ENCODE peak calls at places on chromosomes 1 and 21, in eight cellular contexts. J, X, L, V, Z, P, Q and C are unnamed samples. For H3K4me1, the result is how much of the 10 kb centered on the place peaks cover.

GRCh38 chr1:206754011-206754410 is 16.6 kb upstream of the IL19 start:
- DNase-seq in J (no peak), X (no peak), L (no peak), V (no peak), Z (no peak), P (no peak), Q (no peak), C (no peak)

GRCh38 chr1:41666991-41667631 is 182.6 kb upstream of the EDN2 start:
- DNase-seq in J (no peak), X (no peak), L (peak), V (no peak), Z (no peak), P (no peak), Q (peak), C (peak)

GRCh38 chr1:213327318-213327667 is 276.3 kb downstream of the RPS6KC1 start:
- DNase-seq in J (no peak), X (peak), L (no peak), V (peak), Z (peak), P (peak), Q (no peak), C (peak)

GRCh38 chr1:8378202-8378601 is 60.3 kb downstream of the SLC45A1 start:
- DNase-seq in J (no peak), X (peak), L (no peak), V (peak), Z (no peak), P (no peak), Q (no peak), C (no peak)

GRCh38 chr1:154962238-154962678 is 676 bp upstream of the PYGO2 start:
- DNase-seq in J (no peak), X (no peak), L (peak), V (no peak), Z (no peak), P (no peak), Q (peak), C (peak)

GRCh38 chr1:230123280-230124186 is 56.5 kb downstream of the GALNT2 start:
- DNase-seq in J (no peak), X (no peak), L (no peak), V (no peak), Z (no peak), P (no peak), Q (no peak), C (no peak)

GRCh38 chr1:108719253-108719652 is 6.5 kb downstream of the FNDC7 start:
- DNase-seq in J (no peak), X (no peak), L (no peak), V (no peak), Z (no peak), P (no peak), Q (no peak), C (no peak)

GRCh38 chr1:114428083-114428754 is 82.8 kb downstream of the TRIM33 start:
- DNase-seq in J (no peak), X (no peak), L (no peak), V (no peak), Z (no peak), P (no peak), Q (no peak), C (no peak)

GRCh38 chr21:36948686-36949085 is 17.8 kb downstream of the HLCS start:
- DNase-seq in J (no peak), X (no peak), L (no peak), V (no peak), Z (no peak), P (no peak), Q (no peak), C (no peak)

GRCh38 chr1:222798111-222798510 is 16.7 kb upstream of the DISP1 start:
- DNase-seq in J (no peak), X (no peak), L (no peak), V (no peak), Z (no peak), P (no peak), Q (no peak), C (no peak)

GRCh38 chr1:24117722-24118409 is 5.9 kb upstream of the MYOM3 start:
- DNase-seq in J (no peak), X (no peak), L (no peak), V (no peak), Z (no peak), P (no peak), Q (peak), C (peak)

GRCh38 chr1:92583821-92584760 is 97.4 kb upstream of the GFI1 start:
- DNase-seq in J (no peak), X (no peak), L (no peak), V (no peak), Z (no peak), P (no peak), Q (no peak), C (no peak)

GRCh38 chr21:34983680-34984086 is 65.4 kb downstream of the RUNX1 start:
- DNase-seq in J (no peak), X (no peak), L (no peak), V (no peak), Z (no peak), P (no peak), Q (no peak), C (no peak)

GRCh38 chr1:151523331-151523730 is 12.1 kb downstream of the CGN start:
- DNase-seq in J (no peak), X (no peak), L (no peak), V (no peak), Z (no peak), P (no peak), Q (no peak), C (no peak)

GRCh38 chr1:23369335-23370013 is at the start of gene ZNF436:
- DNase-seq in J (no peak), X (peak), L (peak), V (peak), Z (peak), P (peak), Q (peak), C (peak)

GRCh38 chr1:39758556-39759435 is 12.4 kb downstream of the OXCT2 start:
- DNase-seq in J (no peak), X (no peak), L (no peak), V (no peak), Z (no peak), P (no peak), Q (peak), C (no peak)

GRCh38 chr1:214009613-214010550 is 22.1 kb downstream of the PROX1 start:
- DNase-seq in J (peak), X (no peak), L (no peak), V (no peak), Z (no peak), P (no peak), Q (no peak), C (no peak)

GRCh38 chr1:205630241-205630640 is 1.6 kb downstream of the ELK4 start:
- DNase-seq in J (no peak), X (no peak), L (no peak), V (no peak), Z (no peak), P (no peak), Q (no peak), C (no peak)

GRCh38 chr1:228338521-228339051 is 68.0 kb downstream of the TRIM11 start:
- DNase-seq in J (no peak), X (peak), L (no peak), V (no peak), Z (no peak), P (peak), Q (peak), C (no peak)

GRCh38 chr1:63674238-63674864 is 81.1 kb downstream of the PGM1 start:
- DNase-seq in J (peak), X (peak), L (peak), V (peak), Z (peak), P (peak), Q (peak), C (peak)

GRCh38 chr1:53619811-53620619 is 118.9 kb downstream of the GLIS1 start:
- DNase-seq in J (no peak), X (peak), L (no peak), V (no peak), Z (no peak), P (no peak), Q (peak), C (no peak)

GRCh38 chr1:183276386-183276785 is 90.3 kb downstream of the LAMC2 start:
- DNase-seq in J (no peak), X (no peak), L (no peak), V (no peak), Z (no peak), P (no peak), Q (no peak), C (no peak)

GRCh38 chr1:55970711-55971110 is 608.7 kb downstream of the PLPP3 start:
- DNase-seq in J (no peak), X (no peak), L (no peak), V (no peak), Z (no peak), P (no peak), Q (no peak), C (no peak)

GRCh38 chr1:15246960-15247614 is at the start of gene FHAD1:
- DNase-seq in J (peak), X (no peak), L (peak), V (no peak), Z (peak), P (peak), Q (peak), C (peak)

GRCh38 chr1:162982364-162982763 is 86.8 kb upstream of the RGS4 start:
- DNase-seq in J (no peak), X (no peak), L (no peak), V (no peak), Z (no peak), P (no peak), Q (no peak), C (no peak)

GRCh38 chr1:69638673-69639072 is 71.0 kb downstream of the LRRC7 start:
- DNase-seq in J (no peak), X (no peak), L (no peak), V (no peak), Z (no peak), P (no peak), Q (no peak), C (no peak)

GRCh38 chr21:34017127-34017961 is 56.0 kb upstream of the MRPS6 start:
- DNase-seq in J (no peak), X (no peak), L (no peak), V (no peak), Z (no peak), P (no peak), Q (no peak), C (no peak)

GRCh38 chr1:100767176-100767876 is 47.8 kb downstream of the VCAM1 start:
- DNase-seq in J (no peak), X (no peak), L (no peak), V (no peak), Z (no peak), P (no peak), Q (no peak), C (no peak)

GRCh38 chr1:25913166-25913565 is 6.9 kb upstream of the STMN1 start:
- DNase-seq in J (no peak), X (no peak), L (no peak), V (no peak), Z (no peak), P (no peak), Q (no peak), C (no peak)

DNA sequence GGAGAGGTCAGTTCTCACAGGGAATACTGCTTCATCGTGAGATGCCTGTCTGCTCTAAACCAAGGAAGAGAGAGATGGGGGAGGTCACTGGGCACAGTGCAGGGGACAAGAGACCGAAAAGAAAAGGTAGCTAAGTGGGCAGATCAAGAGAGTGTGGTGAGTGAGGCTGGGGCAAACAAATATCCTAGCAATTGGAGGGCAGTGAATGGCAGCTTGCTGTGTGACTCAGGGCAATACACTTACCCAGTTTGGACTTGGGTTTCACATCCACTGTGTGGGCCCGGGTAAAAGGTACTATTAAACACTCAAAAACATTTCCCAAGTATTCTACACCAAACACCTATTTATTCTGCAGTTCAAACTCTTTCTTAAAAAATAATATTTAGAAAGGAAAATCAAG is 10.2 kb downstream of the PLXNA2 start:
- DNase-seq in J (no peak), X (no peak), L (no peak), V (no peak), Z (no peak), P (no peak), Q (no peak), C (no peak)
- H3K4me3 ChIP-seq in J (no peak), X (no peak), L (no peak), V (no peak), Z (no peak), P (no peak), Q (no peak), C (no peak)

GRCh38 chr1:3410435-3410915 is 44.0 kb upstream of the ARHGEF16 start:
- DNase-seq in J (no peak), X (no peak), L (no peak), V (no peak), Z (no peak), P (no peak), Q (no peak), C (no peak)
- H3K4me1 ChIP-seq in J (under half), X (under half), L (under half), V (under half), Z (under half), P (under half), Q (under half), C (under half)

GRCh38 chr1:220770245-220770913 is 16.3 kb upstream of the MTARC1 start:
- DNase-seq in J (no peak), X (no peak), L (no peak), V (no peak), Z (no peak), P (no peak), Q (no peak), C (no peak)
- H3K4me3 ChIP-seq in J (no peak), X (no peak), L (no peak), V (no peak), Z (no peak), P (no peak), Q (no peak), C (no peak)

GRCh38 chr1:13589403-13589802 is 5.8 kb downstream of the PDPN start:
- DNase-seq in J (no peak), X (no peak), L (no peak), V (no peak), Z (no peak), P (no peak), Q (no peak), C (no peak)
- H3K4me1 ChIP-seq in J (under half), X (under half), L (under half), V (under half), Z (under half), P (half or more), Q (under half), C (under half)

GRCh38 chr1:113074237-113074636 is 1.2 kb downstream of the LRIG2 start:
- DNase-seq in J (no peak), X (no peak), L (no peak), V (no peak), Z (no peak), P (no peak), Q (no peak), C (no peak)
- H3K4me3 ChIP-seq in J (peak), X (peak), L (peak), V (peak), Z (peak), P (peak), Q (peak), C (no peak)